ENCODE peak calls at places on chromosomes 6 and 20, in six cellular contexts. U is H9, Z is left ventricle myocardium inferior, V is stomach, C is endothelial cell of umbilical vein, Q is ovary. R is an unnamed sample. For H3K4me1, the result is how much of the 10 kb centered on the place peaks cover.

GRCh38 chr20:37976862-37977261 is 56.4 kb downstream of the TTI1 start:
- DNase-seq in U (no peak), Z (no peak), V (no peak), C (no peak), Q (no peak), R (no peak)

GRCh38 chr20:20455945-20456344 is 88.0 kb downstream of the INSM1 start:
- DNase-seq in U (no peak), Z (no peak), V (no peak), C (no peak), Q (no peak), R (no peak)

GRCh38 chr20:44217342-44218092 is 6.9 kb upstream of the OSER1 start:
- DNase-seq in U (peak), Z (peak), V (peak), C (peak), Q (peak), R (peak)

GRCh38 chr20:5586720-5587119 is 163.5 kb upstream of the SHLD1 start:
- DNase-seq in U (no peak), Z (no peak), V (no peak), C (no peak), Q (no peak), R (no peak)

GRCh38 chr6:114534813-114535212 is 192.0 kb upstream of the HS3ST5 start:
- DNase-seq in U (no peak), Z (no peak), V (no peak), C (no peak), Q (no peak), R (no peak)

GRCh38 chr6:14781707-14782306 is 464.1 kb upstream of the JARID2 start:
- DNase-seq in U (no peak), Z (no peak), V (no peak), C (no peak), Q (no peak), R (no peak)

GRCh38 chr6:25088513-25088912 is 152.8 kb upstream of the RIPOR2 start:
- DNase-seq in U (no peak), Z (no peak), V (no peak), C (peak), Q (no peak), R (no peak)

GRCh38 chr6:99905209-99906106 is 88.6 kb downstream of the MCHR2 start:
- DNase-seq in U (no peak), Z (no peak), V (no peak), C (peak), Q (no peak), R (peak)

GRCh38 chr20:33733654-33734576 is 2.1 kb downstream of the ZNF341 start:
- DNase-seq in U (no peak), Z (peak), V (peak), C (peak), Q (no peak), R (no peak)

GRCh38 chr6:82612475-82612874 is 248.9 kb downstream of the TPBG start:
- DNase-seq in U (no peak), Z (no peak), V (no peak), C (no peak), Q (no peak), R (no peak)

GRCh38 chr6:149129401-149130077 is 188.0 kb upstream of the TAB2 start:
- DNase-seq in U (no peak), Z (no peak), V (no peak), C (no peak), Q (no peak), R (no peak)

GRCh38 chr6:16700202-16700997 is 60.9 kb downstream of the ATXN1 start:
- DNase-seq in U (no peak), Z (no peak), V (no peak), C (peak), Q (peak), R (no peak)

GRCh38 chr6:7697820-7698623 is 27.9 kb upstream of the BMP6 start:
- DNase-seq in U (no peak), Z (no peak), V (peak), C (peak), Q (no peak), R (no peak)

GRCh38 chr6:151914475-151914874 is 107.0 kb downstream of the ESR1 start:
- DNase-seq in U (no peak), Z (no peak), V (no peak), C (no peak), Q (no peak), R (no peak)

GRCh38 chr6:28758818-28759235 is 165.0 kb downstream of the TRIM27 start:
- DNase-seq in U (no peak), Z (no peak), V (no peak), C (no peak), Q (no peak), R (no peak)

GRCh38 chr6:57177545-57178225 is 5.6 kb downstream of the BAG2 start:
- DNase-seq in U (no peak), Z (peak), V (no peak), C (no peak), Q (peak), R (peak)

GRCh38 chr6:37699138-37699766 is 1.6 kb upstream of the MDGA1 start:
- DNase-seq in U (no peak), Z (no peak), V (peak), C (no peak), Q (no peak), R (peak)

GRCh38 chr6:12246900-12247299 is 43.3 kb upstream of the EDN1 start:
- DNase-seq in U (no peak), Z (no peak), V (no peak), C (no peak), Q (no peak), R (no peak)

GRCh38 chr6:141212296-141212695 is 920.4 kb upstream of the GJE1 start:
- DNase-seq in U (no peak), Z (no peak), V (no peak), C (no peak), Q (no peak), R (no peak)

GRCh38 chr6:64280569-64280968 is 645.0 kb downstream of the PHF3 start:
- DNase-seq in U (no peak), Z (no peak), V (no peak), C (peak), Q (no peak), R (peak)

GRCh38 chr20:47741669-47742345 is 43.5 kb downstream of the SULF2 start:
- DNase-seq in U (no peak), Z (no peak), V (no peak), C (peak), Q (no peak), R (no peak)

GRCh38 chr20:325889-326644 is 715 bp downstream of the SOX12 start:
- DNase-seq in U (peak), Z (peak), V (peak), C (peak), Q (peak), R (peak)

GRCh38 chr20:3612795-3613560 is 50.2 kb downstream of the GFRA4 start:
- DNase-seq in U (no peak), Z (no peak), V (no peak), C (no peak), Q (no peak), R (no peak)

GRCh38 chr6:32113386-32114352 is 4.5 kb upstream of the TNXB start:
- DNase-seq in U (peak), Z (peak), V (peak), C (no peak), Q (peak), R (peak)
- H3K27ac ChIP-seq in U (no peak), Z (peak), V (peak), C (no peak), Q (peak), R (peak)

DNA sequence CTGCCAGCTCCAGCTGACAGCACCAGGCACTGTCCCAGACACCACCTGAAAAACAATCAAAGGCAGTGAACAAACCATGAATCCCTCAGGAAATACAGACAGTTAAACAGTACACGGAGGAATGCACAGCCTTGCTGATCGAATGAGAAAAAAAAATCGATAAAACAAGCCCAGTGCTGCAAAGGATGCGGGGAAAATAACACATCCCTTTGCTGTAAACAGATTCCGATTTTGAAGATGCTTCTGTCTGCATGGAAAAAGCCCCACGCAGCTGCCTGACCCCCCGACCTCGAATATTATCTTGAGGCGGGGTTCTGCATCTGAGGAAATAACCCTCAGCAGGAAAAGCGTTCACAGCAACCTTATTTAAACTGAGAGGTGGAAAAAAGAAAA is 43.9 kb downstream of the RBM38 start:
- DNase-seq in U (no peak), Z (no peak), V (no peak), C (no peak), Q (no peak), R (no peak)
- H3K4me1 ChIP-seq in U (under half), Z (half or more), V (under half), C (under half), Q (under half), R (under half)

GRCh38 chr6:90222008-90222407 is 74.6 kb downstream of the BACH2 start:
- DNase-seq in U (no peak), Z (no peak), V (no peak), C (no peak), Q (no peak), R (no peak)

GRCh38 chr6:90221403-90221802 is 75.2 kb downstream of the BACH2 start:
- DNase-seq in U (no peak), Z (no peak), V (no peak), C (no peak), Q (no peak), R (no peak)

GRCh38 chr6:90217621-90218496 is 78.8 kb downstream of the BACH2 start:
- DNase-seq in U (no peak), Z (no peak), V (peak), C (no peak), Q (no peak), R (no peak)

GRCh38 chr6:90219168-90219985 is 77.3 kb downstream of the BACH2 start:
- DNase-seq in U (no peak), Z (no peak), V (no peak), C (peak), Q (peak), R (peak)

DNA sequence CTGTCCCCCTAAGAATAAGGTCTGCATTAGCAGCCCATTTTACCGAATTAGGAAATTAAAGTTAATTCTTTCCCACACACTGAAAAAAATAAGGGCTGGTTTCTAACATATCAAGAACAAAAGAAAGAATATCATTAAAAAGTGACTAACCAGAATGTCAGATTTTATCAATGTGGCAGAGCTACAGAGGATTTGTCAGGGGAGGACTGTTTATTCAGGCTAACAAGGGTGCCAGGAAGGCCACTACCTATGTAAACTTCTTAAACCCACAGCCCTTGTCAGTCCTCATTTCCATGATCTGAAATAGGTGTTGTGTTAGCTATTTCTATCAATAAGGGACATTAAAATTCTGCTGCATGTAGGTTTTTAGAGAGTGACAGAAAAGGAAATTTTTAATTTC is 76.4 kb downstream of the BACH2 start:
- DNase-seq in U (no peak), Z (no peak), V (no peak), C (peak), Q (no peak), R (no peak)
- H3K27ac ChIP-seq in U (no peak), Z (no peak), V (no peak), C (peak), Q (no peak), R (no peak)

GRCh38 chr20:42902519-42902908 is 287.2 kb downstream of the PTPRT start:
- DNase-seq in U (no peak), Z (no peak), V (no peak), C (no peak), Q (no peak), R (no peak)
- H3K4me1 ChIP-seq in U (under half), Z (under half), V (under half), C (under half), Q (under half), R (under half)

DNA sequence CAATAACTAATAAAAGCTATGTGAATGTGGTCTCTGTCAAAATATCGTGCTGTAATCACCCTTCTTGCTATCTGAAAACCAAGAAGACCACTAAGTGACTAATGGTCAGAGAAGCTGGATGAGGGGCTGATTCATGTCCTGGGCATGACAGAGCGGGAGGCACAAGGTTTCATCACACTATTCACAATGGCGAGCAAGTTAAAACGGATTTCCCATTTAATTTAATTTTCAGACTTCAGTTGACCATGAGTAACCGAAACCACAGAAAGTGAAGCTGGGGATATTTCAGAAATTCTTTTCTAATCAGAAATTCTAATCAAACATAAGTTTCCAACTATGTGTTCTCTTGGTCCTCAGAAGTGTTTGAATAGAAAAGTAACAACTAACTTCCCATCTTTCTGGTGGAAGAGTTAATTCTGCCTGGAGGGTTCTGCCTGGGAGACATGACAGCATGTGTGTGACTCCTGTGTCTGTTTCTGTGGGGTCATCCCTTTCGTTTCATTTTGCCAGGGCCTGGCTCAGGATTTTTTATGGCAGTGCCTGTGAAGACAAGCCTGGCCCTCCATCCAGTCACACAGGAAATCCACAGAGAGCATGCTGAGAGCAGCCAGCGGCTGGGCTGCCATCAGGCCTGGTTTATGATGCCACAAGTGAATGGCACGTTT is 98.9 kb downstream of the FAM120B start:
- DNase-seq in U (no peak), Z (no peak), V (no peak), C (peak), Q (no peak), R (no peak)
- H3K27ac ChIP-seq in U (no peak), Z (no peak), V (no peak), C (peak), Q (no peak), R (no peak)

GRCh38 chr20:64077541-64077875 is 1.8 kb downstream of the RGS19 start:
- DNase-seq in U (no peak), Z (no peak), V (no peak), C (no peak), Q (no peak), R (no peak)

GRCh38 chr20:64077876-64078551 is 1.3 kb downstream of the RGS19 start:
- DNase-seq in U (no peak), Z (no peak), V (peak), C (no peak), Q (no peak), R (no peak)

GRCh38 chr20:64080013-64080812 is at the start of gene OPRL1:
- DNase-seq in U (no peak), Z (no peak), V (no peak), C (peak), Q (peak), R (no peak)

GRCh38 chr20:64079273-64080012 is at the start of gene RGS19:
- DNase-seq in U (peak), Z (peak), V (peak), C (peak), Q (peak), R (peak)

DNA sequence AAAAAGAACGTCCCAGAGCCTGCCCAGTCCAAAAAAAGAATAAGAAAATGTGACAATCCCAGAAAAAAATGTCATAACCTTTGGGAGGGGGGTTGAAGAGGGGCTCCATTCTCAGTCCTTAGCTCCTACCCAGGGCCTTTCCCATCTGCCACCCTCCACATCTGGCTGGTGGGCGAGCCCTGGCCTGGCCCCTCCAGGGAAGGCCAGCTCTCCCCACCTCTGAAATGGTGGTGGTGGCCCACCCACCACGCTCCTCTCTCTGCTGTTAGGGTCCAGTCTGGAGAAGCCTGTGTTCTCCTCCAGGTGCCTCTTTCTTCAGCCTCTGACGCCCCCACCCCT is 415 bp downstream of the RGS19 start:
- DNase-seq in U (no peak), Z (no peak), V (no peak), C (no peak), Q (no peak), R (no peak)
- H3K4me1 ChIP-seq in U (under half), Z (under half), V (half or more), C (under half), Q (under half), R (under half)

GRCh38 chr20:62794007-62794724 is 2.1 kb upstream of the MRGBP start:
- DNase-seq in U (peak), Z (peak), V (peak), C (peak), Q (peak), R (peak)
- H3K27ac ChIP-seq in U (no peak), Z (peak), V (peak), C (peak), Q (peak), R (peak)

GRCh38 chr6:11209941-11210340 is 22.5 kb downstream of the NEDD9 start:
- DNase-seq in U (no peak), Z (no peak), V (no peak), C (peak), Q (no peak), R (no peak)

GRCh38 chr6:11211235-11211634 is 21.2 kb downstream of the NEDD9 start:
- DNase-seq in U (no peak), Z (no peak), V (no peak), C (peak), Q (no peak), R (no peak)

GRCh38 chr6:11208267-11208666 is 24.2 kb downstream of the NEDD9 start:
- DNase-seq in U (no peak), Z (no peak), V (no peak), C (no peak), Q (no peak), R (no peak)

GRCh38 chr6:11210386-11211138 is 21.9 kb downstream of the NEDD9 start:
- DNase-seq in U (no peak), Z (no peak), V (no peak), C (no peak), Q (no peak), R (no peak)

GRCh38 chr6:11209369-11209768 is 23.1 kb downstream of the NEDD9 start:
- DNase-seq in U (no peak), Z (no peak), V (no peak), C (no peak), Q (no peak), R (no peak)
- H3K4me1 ChIP-seq in U (under half), Z (half or more), V (under half), C (half or more), Q (under half), R (under half)

GRCh38 chr6:106757267-106757666 is 127.9 kb downstream of the QRSL1 start:
- DNase-seq in U (no peak), Z (no peak), V (no peak), C (no peak), Q (no peak), R (no peak)
- H3K27ac ChIP-seq in U (no peak), Z (no peak), V (peak), C (no peak), Q (no peak), R (no peak)

R was measured in testis.